ENCODE peak calls at places on chromosomes 11 and 22, in nine cellular contexts. T is endothelial cell of umbilical vein, R is brain microvascular endothelial cell, E is hepatocyte, U is astrocyte of the cerebellum, G is pancreas, Z is body of pancreas, Y is thoracic aorta, V is A549. A is an unnamed sample.

GRCh38 chr11:37088573-37088910 is 490.5 kb upstream of the RAG2 start:
- DNase-seq in R (no peak), Z (no peak), T (no peak), V (no peak), U (no peak), E (no peak), G (no peak), Y (no peak), A (no peak)

GRCh38 chr22:21568207-21569075 is 927 bp downstream of the UBE2L3 start:
- DNase-seq in Y (no peak), R (no peak), E (peak; percentile 62), G (peak; percentile 37), V (no peak), U (no peak), Z (peak; percentile 27), T (peak; percentile 57), A (no peak)

GRCh38 chr11:75490221-75491181 is 35.2 kb downstream of the GDPD5 start:
- DNase-seq in R (no peak), Z (no peak), G (no peak), U (peak; percentile 20), Y (no peak), T (peak; percentile 36), V (no peak), E (no peak), A (no peak)

GRCh38 chr11:47185305-47186075 is 744 bp downstream of the PACSIN3 start:
- DNase-seq in G (peak; percentile 64), Y (no peak), V (no peak), U (no peak), Z (peak; percentile 64), R (peak; percentile 11), T (peak; percentile 40), E (peak; percentile 78), A (no peak)

GRCh38 chr11:128179049-128179448 is 408.3 kb downstream of the ETS1 start:
- DNase-seq in Y (no peak), G (no peak), R (no peak), Z (no peak), U (no peak), E (no peak), V (no peak), T (no peak), A (no peak)

GRCh38 chr11:68584097-68584496 is 100.2 kb upstream of the GAL start:
- DNase-seq in U (no peak), R (peak; percentile 29), Y (no peak), G (peak; percentile 50), V (peak; percentile 30), T (peak; percentile 18), Z (peak; percentile 64), E (peak; percentile 52), A (no peak)

GRCh38 chr11:34327804-34328631 is 29.8 kb downstream of the ABTB2 start:
- DNase-seq in U (no peak), Z (no peak), V (no peak), Y (no peak), E (no peak), G (no peak), R (no peak), T (no peak), A (no peak)

GRCh38 chr22:36235585-36235984 is 3.7 kb downstream of the APOL2 start:
- DNase-seq in R (no peak), E (no peak), V (no peak), Z (no peak), G (no peak), U (no peak), T (no peak), Y (no peak), A (no peak)

GRCh38 chr11:70507466-70508230 is 109.3 kb downstream of the CTTN start:
- DNase-seq in Z (no peak), E (no peak), T (no peak), Y (no peak), R (no peak), U (no peak), V (no peak), G (no peak), A (no peak)

GRCh38 chr11:88206746-88207145 is 31.5 kb upstream of the RAB38 start:
- DNase-seq in V (no peak), T (no peak), U (no peak), R (peak; percentile 4), Z (no peak), G (no peak), Y (no peak), E (no peak), A (no peak)

GRCh38 chr11:65615950-65616574 is 486 bp downstream of the PCNX3 start:
- DNase-seq in U (no peak), Y (no peak), T (no peak), Z (no peak), G (no peak), R (no peak), V (peak; percentile 46), E (peak; percentile 83), A (no peak)

GRCh38 chr22:18091916-18092526 is 14.2 kb downstream of the PEX26 start:
- DNase-seq in G (peak; percentile 71), U (peak; percentile 41), T (peak; percentile 89), Z (peak; percentile 73), E (peak; percentile 71), V (peak; percentile 40), Y (no peak), R (no peak), A (no peak)

GRCh38 chr11:64444838-64445441 is 86.0 kb downstream of the RPS6KA4 start:
- DNase-seq in G (peak; percentile 43), R (peak; percentile 26), E (no peak), Y (no peak), T (no peak), U (no peak), Z (peak; percentile 17), V (peak; percentile 45), A (no peak)

GRCh38 chr22:22030493-22031182 is 48.1 kb upstream of the TOP3B start:
- DNase-seq in V (peak; percentile 2), R (no peak), E (peak; percentile 60), T (peak; percentile 9), Y (no peak), U (no peak), G (no peak), Z (no peak), A (no peak)

GRCh38 chr22:31753005-31753633 is 700 bp upstream of the DEPDC5 start:
- DNase-seq in Z (peak; percentile 23), E (peak; percentile 79), R (no peak), T (no peak), V (no peak), Y (no peak), G (peak; percentile 43), U (no peak), A (no peak)

GRCh38 chr11:116610190-116610589 is 162.6 kb downstream of the BUD13 start:
- DNase-seq in T (no peak), V (no peak), U (no peak), E (no peak), Y (no peak), Z (no peak), G (no peak), R (no peak), A (no peak)

GRCh38 chr22:20430641-20431519 is 6.7 kb downstream of the SCARF2 start:
- DNase-seq in G (peak; percentile 60), T (peak; percentile 44), Y (no peak), U (no peak), V (peak; percentile 73), R (no peak), E (peak; percentile 80), Z (peak; percentile 57), A (peak; percentile 37)
- H3K4me3 ChIP-seq in G (no peak overlapping the region), T (peak overlapping the region; percentile 9), Y (peak overlapping the region; percentile 58), U (peak overlapping the region; percentile 7), V (peak overlapping the region; percentile 41), R (peak overlapping the region; percentile 24), E (no peak overlapping the region), Z (no peak overlapping the region), A (peak overlapping the region; percentile 42)

DNA sequence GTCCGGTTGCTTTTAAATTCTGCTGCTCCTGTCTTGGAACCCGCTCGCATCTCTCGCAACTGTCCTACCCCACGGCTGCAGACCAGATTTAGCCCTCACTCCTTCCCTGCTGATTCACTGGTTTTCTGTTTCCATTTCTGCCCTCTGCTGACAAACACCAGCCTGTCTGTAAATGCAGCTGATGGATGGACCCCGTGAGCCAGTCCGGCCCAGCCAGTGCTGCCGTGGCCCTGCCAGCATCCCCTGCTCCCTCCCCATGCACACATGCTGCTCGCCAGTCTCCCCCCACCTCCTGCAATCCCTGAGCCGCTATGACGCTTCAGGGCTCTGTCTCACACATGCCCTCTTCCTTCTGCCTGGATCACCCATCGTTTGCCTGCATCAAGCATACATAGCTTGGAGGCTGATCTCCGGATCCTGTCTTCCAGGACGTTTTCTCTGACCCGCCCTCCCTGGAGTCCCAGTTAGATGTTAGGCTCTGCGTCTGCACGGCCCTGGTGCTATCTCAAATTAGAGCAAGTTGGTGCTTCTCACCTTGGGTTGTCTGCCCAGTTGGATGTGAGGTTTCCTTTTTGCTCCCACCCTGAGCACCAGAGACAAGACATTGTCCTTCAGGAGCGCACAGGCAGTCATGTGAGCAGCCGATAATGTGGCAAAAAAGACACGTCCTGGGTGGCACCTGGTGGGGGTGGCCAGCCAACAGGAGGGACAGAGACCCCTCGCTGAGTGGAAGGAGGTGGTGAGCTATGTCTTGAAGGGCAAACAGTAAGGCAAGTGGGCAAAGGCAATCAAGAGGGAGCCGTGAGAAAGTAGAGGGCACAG is 4.3 kb upstream of the ACR start:
- DNase-seq in G (no peak), Z (peak; percentile 8), U (no peak), Y (no peak), T (no peak), E (no peak), V (no peak), R (no peak), A (no peak)
- TF ChIP-seq CTCF in G (no peak), Z (no peak), U (no peak), Y (no peak), T (no peak), E (peak; percentile 6), V (no peak), R (no peak), A (no peak)

GRCh38 chr11:43708776-43709175 is 28.2 kb downstream of the HSD17B12 start:
- DNase-seq in Z (no peak), G (no peak), U (no peak), Y (no peak), T (peak; percentile 24), R (no peak), E (no peak), V (no peak), A (no peak)
- H3K4me3 ChIP-seq in Z (no peak overlapping the region), G (no peak overlapping the region), U (no peak overlapping the region), Y (no peak overlapping the region), T (no peak overlapping the region), R (no peak overlapping the region), E (no peak overlapping the region), V (no peak overlapping the region), A (no peak overlapping the region)

GRCh38 chr22:39384750-39385480 is 14.7 kb upstream of the TAB1 start:
- DNase-seq in Z (no peak), G (no peak), E (peak; percentile 59), U (no peak), T (peak; percentile 7), V (peak; percentile 33), Y (no peak), R (peak; percentile 26), A (no peak)
- TF ChIP-seq CTCF in Z (peak; percentile 11), G (no peak), E (peak; percentile 35), U (peak; percentile 45), T (peak; percentile 52), V (peak; percentile 15), Y (no peak), R (peak; percentile 74), A (no peak)

DNA sequence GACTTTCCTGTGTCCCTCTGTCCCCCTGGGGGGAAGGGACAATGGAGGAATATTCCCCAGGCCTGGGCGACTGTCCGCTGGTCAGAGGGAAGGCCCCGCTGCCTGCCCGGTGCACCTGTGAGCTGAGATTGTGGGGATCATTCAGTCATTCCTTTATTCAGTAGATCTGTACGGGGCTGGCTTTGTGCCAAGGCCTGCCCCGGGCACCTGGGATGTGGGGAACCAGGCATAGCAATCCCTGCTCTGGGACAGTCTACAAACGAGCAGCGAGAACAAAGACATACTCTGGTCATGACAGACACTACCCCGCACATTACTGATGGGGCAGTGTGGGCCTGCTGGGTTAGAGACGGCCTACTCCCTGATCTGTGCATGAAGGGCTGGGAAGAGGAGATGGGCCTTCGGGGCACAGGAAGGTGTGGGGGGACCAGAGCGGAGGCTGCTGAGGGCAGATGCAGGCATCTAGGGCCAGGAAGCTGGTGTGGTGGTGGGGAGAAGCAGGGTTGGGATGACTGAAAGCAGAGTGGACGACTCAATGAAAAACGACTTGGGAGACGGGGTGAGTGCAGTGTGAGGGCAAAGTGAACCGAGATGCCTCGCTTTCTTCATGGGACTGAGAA is 1.8 kb upstream of the MYO7A start:
- DNase-seq in V (no peak), Y (no peak), R (no peak), G (no peak), E (no peak), U (no peak), T (no peak), Z (no peak), A (no peak)
- H3K4me3 ChIP-seq in V (no peak overlapping the region), Y (no peak overlapping the region), R (no peak overlapping the region), G (no peak overlapping the region), E (no peak overlapping the region), U (no peak overlapping the region), T (no peak overlapping the region), Z (no peak overlapping the region), A (no peak overlapping the region)

A was measured in LNCaP clone FGC.